ENCODE peak calls at places on chromosomes 2 and 18, in seven cellular contexts. E, Y, L, K, V, Z and B are unnamed samples.

GRCh38 chr2:30115141-30115980 is 31.4 kb upstream of the YPEL5 start:
- DNase-seq in E (peak), Y (no peak), L (peak), K (peak), V (peak), Z (peak), B (peak)

GRCh38 chr2:213237251-213237650 is 47.0 kb upstream of the SPAG16 start:
- DNase-seq in E (no peak), Y (no peak), L (peak), K (no peak), V (no peak), Z (no peak), B (no peak)

GRCh38 chr18:48095726-48096125 is 165.3 kb upstream of the SMAD2 start:
- DNase-seq in E (no peak), Y (no peak), L (no peak), K (no peak), V (no peak), Z (no peak), B (no peak)

GRCh38 chr2:50315366-50315765 is 716.6 kb downstream of the NRXN1 start:
- DNase-seq in E (no peak), Y (no peak), L (no peak), K (no peak), V (no peak), Z (no peak), B (no peak)

GRCh38 chr2:177325554-177325953 is 61.0 kb upstream of the NFE2L2 start:
- DNase-seq in E (no peak), Y (no peak), L (peak), K (peak), V (no peak), Z (no peak), B (no peak)

GRCh38 chr18:49613141-49613641 is 51.3 kb downstream of the LIPG start:
- DNase-seq in E (peak), Y (no peak), L (no peak), K (no peak), V (no peak), Z (no peak), B (peak)

GRCh38 chr2:20618886-20619521 is 31.9 kb downstream of the HS1BP3 start:
- DNase-seq in E (no peak), Y (no peak), L (no peak), K (no peak), V (no peak), Z (no peak), B (peak)

GRCh38 chr2:223590964-223591363 is 11.2 kb downstream of the SCG2 start:
- DNase-seq in E (no peak), Y (no peak), L (peak), K (no peak), V (no peak), Z (peak), B (no peak)

GRCh38 chr2:151862688-151863087 is 34.5 kb upstream of the ARL5A start:
- DNase-seq in E (no peak), Y (no peak), L (no peak), K (no peak), V (no peak), Z (no peak), B (peak)

GRCh38 chr2:226447896-226448295 is 351.7 kb downstream of the IRS1 start:
- DNase-seq in E (no peak), Y (no peak), L (peak), K (peak), V (no peak), Z (peak), B (no peak)

GRCh38 chr2:222039821-222040220 is 259.0 kb downstream of the PAX3 start:
- DNase-seq in E (no peak), Y (no peak), L (no peak), K (no peak), V (no peak), Z (no peak), B (no peak)

GRCh38 chr2:144239726-144240125 is 280.2 kb downstream of the ZEB2 start:
- DNase-seq in E (no peak), Y (no peak), L (no peak), K (no peak), V (no peak), Z (no peak), B (no peak)
- H3K4me3 ChIP-seq in E (no peak), Y (no peak), L (no peak), K (no peak), V (no peak), Z (no peak), B (no peak)

GRCh38 chr2:85168984-85169383 is 35.8 kb downstream of the TCF7L1 start:
- DNase-seq in E (no peak), Y (no peak), L (no peak), K (no peak), V (no peak), Z (no peak), B (no peak)
- H3K4me3 ChIP-seq in E (no peak), Y (no peak), L (no peak), K (no peak), V (no peak), Z (no peak), B (no peak)

GRCh38 chr2:172105715-172106124 is 3.0 kb upstream of the DLX2 start:
- DNase-seq in E (no peak), Y (no peak), L (no peak), K (no peak), V (no peak), Z (no peak), B (no peak)
- H3K4me3 ChIP-seq in E (peak), Y (peak), L (peak), K (peak), V (no peak), Z (peak), B (no peak)

GRCh38 chr2:119311371-119311770 is 55.3 kb downstream of the C2orf76 start:
- DNase-seq in E (peak), Y (no peak), L (no peak), K (no peak), V (no peak), Z (no peak), B (no peak)
- H3K4me3 ChIP-seq in E (no peak), Y (no peak), L (no peak), K (no peak), V (no peak), Z (no peak), B (no peak)

GRCh38 chr18:515156-515815 is 14.8 kb upstream of the COLEC12 start:
- DNase-seq in E (no peak), Y (no peak), L (no peak), K (no peak), V (no peak), Z (no peak), B (no peak)
- H3K4me3 ChIP-seq in E (no peak), Y (no peak), L (no peak), K (no peak), V (no peak), Z (no peak), B (no peak)